ENCODE peak calls at places on chromosomes 3 and 15, in six cellular contexts. One of them, this sample, is unnamed.

GRCh38 chr3:111748132-111748531 is 110.9 kb upstream of the PHLDB2 start:
- DNase-seq in CD4-positive, CD25-positive, alpha-beta regulatory T cell: no peak
- DNase-seq in thyroid gland: no peak
- DNase-seq in HL-60: no peak
- DNase-seq in endodermal cell: no peak
- DNase-seq in psoas muscle: no peak
- DNase-seq in this sample: no peak

GRCh38 chr3:173745952-173746682 is 348.6 kb downstream of the NLGN1 start:
- DNase-seq in CD4-positive, CD25-positive, alpha-beta regulatory T cell: no peak
- DNase-seq in thyroid gland: no peak
- DNase-seq in HL-60: no peak
- DNase-seq in endodermal cell: no peak
- DNase-seq in psoas muscle: no peak
- DNase-seq in this sample: no peak

GRCh38 chr15:64623347-64624024 is 151.9 kb downstream of the RBPMS2 start:
- DNase-seq in CD4-positive, CD25-positive, alpha-beta regulatory T cell: no peak
- DNase-seq in thyroid gland: no peak
- DNase-seq in HL-60: no peak
- DNase-seq in endodermal cell: no peak
- DNase-seq in psoas muscle: no peak
- DNase-seq in this sample: no peak

GRCh38 chr3:184651945-184652344 is 59.9 kb downstream of the MAGEF1 start:
- DNase-seq in CD4-positive, CD25-positive, alpha-beta regulatory T cell: no peak
- DNase-seq in thyroid gland: no peak
- DNase-seq in HL-60: no peak
- DNase-seq in endodermal cell: no peak
- DNase-seq in psoas muscle: no peak
- DNase-seq in this sample: no peak

GRCh38 chr3:47162695-47163022 is 1.3 kb downstream of the SETD2 start:
- DNase-seq in CD4-positive, CD25-positive, alpha-beta regulatory T cell: no peak
- DNase-seq in thyroid gland: no peak
- DNase-seq in HL-60: no peak
- DNase-seq in endodermal cell: no peak
- DNase-seq in psoas muscle: no peak
- DNase-seq in this sample: no peak

GRCh38 chr3:37375184-37376120 is 201.1 kb upstream of the LRRFIP2 start:
- DNase-seq in CD4-positive, CD25-positive, alpha-beta regulatory T cell: no peak
- DNase-seq in thyroid gland: no peak
- DNase-seq in HL-60: no peak
- DNase-seq in endodermal cell: peak; percentile 77
- DNase-seq in psoas muscle: no peak
- DNase-seq in this sample: no peak

GRCh38 chr3:189563841-189564563 is 67.2 kb upstream of the TP63 start:
- DNase-seq in CD4-positive, CD25-positive, alpha-beta regulatory T cell: peak; percentile 6
- DNase-seq in thyroid gland: no peak
- DNase-seq in HL-60: no peak
- DNase-seq in endodermal cell: no peak
- DNase-seq in psoas muscle: no peak
- DNase-seq in this sample: no peak

GRCh38 chr3:161770532-161771386 is 274.2 kb downstream of the OTOL1 start:
- DNase-seq in CD4-positive, CD25-positive, alpha-beta regulatory T cell: no peak
- DNase-seq in thyroid gland: no peak
- DNase-seq in HL-60: no peak
- DNase-seq in endodermal cell: no peak
- DNase-seq in psoas muscle: no peak
- DNase-seq in this sample: no peak

GRCh38 chr3:30368978-30369377 is 237.4 kb upstream of the TGFBR2 start:
- DNase-seq in CD4-positive, CD25-positive, alpha-beta regulatory T cell: no peak
- DNase-seq in thyroid gland: no peak
- DNase-seq in HL-60: no peak
- DNase-seq in endodermal cell: no peak
- DNase-seq in psoas muscle: no peak
- DNase-seq in this sample: no peak

GRCh38 chr3:15726043-15726442 is 71.7 kb downstream of the ANKRD28 start:
- DNase-seq in CD4-positive, CD25-positive, alpha-beta regulatory T cell: peak; percentile 42
- DNase-seq in thyroid gland: no peak
- DNase-seq in HL-60: no peak
- DNase-seq in endodermal cell: no peak
- DNase-seq in psoas muscle: no peak
- DNase-seq in this sample: no peak

GRCh38 chr3:171375704-171376103 is 84.5 kb downstream of the TNIK start:
- DNase-seq in CD4-positive, CD25-positive, alpha-beta regulatory T cell: no peak
- DNase-seq in thyroid gland: no peak
- DNase-seq in HL-60: no peak
- DNase-seq in endodermal cell: no peak
- DNase-seq in psoas muscle: no peak
- DNase-seq in this sample: no peak
- H3K4me3 ChIP-seq in CD4-positive, CD25-positive, alpha-beta regulatory T cell: no peak overlapping the region
- H3K4me3 ChIP-seq in thyroid gland: no peak overlapping the region
- H3K4me3 ChIP-seq in HL-60: no peak overlapping the region
- H3K4me3 ChIP-seq in endodermal cell: no peak overlapping the region
- H3K4me3 ChIP-seq in psoas muscle: no peak overlapping the region
- H3K4me3 ChIP-seq in this sample: no peak overlapping the region

GRCh38 chr15:26967719-26968269 is 3.2 kb upstream of the GABRG3 start:
- DNase-seq in CD4-positive, CD25-positive, alpha-beta regulatory T cell: no peak
- DNase-seq in thyroid gland: no peak
- DNase-seq in HL-60: no peak
- DNase-seq in endodermal cell: peak; percentile 90
- DNase-seq in psoas muscle: no peak
- DNase-seq in this sample: no peak
- H3K4me3 ChIP-seq in CD4-positive, CD25-positive, alpha-beta regulatory T cell: no peak overlapping the region
- H3K4me3 ChIP-seq in thyroid gland: no peak overlapping the region
- H3K4me3 ChIP-seq in HL-60: no peak overlapping the region
- H3K4me3 ChIP-seq in endodermal cell: peak overlapping the region; percentile 79
- H3K4me3 ChIP-seq in psoas muscle: no peak overlapping the region
- H3K4me3 ChIP-seq in this sample: peak overlapping the region; percentile 23

DNA sequence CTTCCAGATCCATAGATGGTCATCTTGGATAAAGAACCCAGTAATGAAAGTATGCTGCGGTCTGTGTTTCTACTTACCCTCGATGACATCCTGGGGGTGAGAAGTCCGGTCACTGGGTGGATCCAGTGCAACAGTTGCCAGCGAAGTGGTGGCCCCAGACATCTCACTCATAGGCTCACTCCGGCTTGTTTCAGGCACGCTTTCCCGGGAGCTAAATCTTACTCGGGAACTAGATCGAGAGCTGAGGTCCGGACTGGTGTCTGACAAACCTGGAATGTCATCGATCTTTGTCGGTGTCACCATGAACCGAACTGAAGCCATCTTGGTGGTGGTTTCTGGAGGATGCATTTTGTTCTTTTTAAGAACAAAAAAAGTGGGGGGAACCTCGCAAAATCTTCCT is 1.2 kb downstream of the SLC12A6 start:
- DNase-seq in CD4-positive, CD25-positive, alpha-beta regulatory T cell: peak; percentile 45
- DNase-seq in thyroid gland: no peak
- DNase-seq in HL-60: no peak
- DNase-seq in endodermal cell: no peak
- DNase-seq in psoas muscle: no peak
- DNase-seq in this sample: no peak
- H3K4me3 ChIP-seq in CD4-positive, CD25-positive, alpha-beta regulatory T cell: peak overlapping the region; percentile 97
- H3K4me3 ChIP-seq in thyroid gland: no peak overlapping the region
- H3K4me3 ChIP-seq in HL-60: peak overlapping the region; percentile 25
- H3K4me3 ChIP-seq in endodermal cell: no peak overlapping the region
- H3K4me3 ChIP-seq in psoas muscle: peak overlapping the region; percentile 78
- H3K4me3 ChIP-seq in this sample: peak overlapping the region; percentile 86

DNA sequence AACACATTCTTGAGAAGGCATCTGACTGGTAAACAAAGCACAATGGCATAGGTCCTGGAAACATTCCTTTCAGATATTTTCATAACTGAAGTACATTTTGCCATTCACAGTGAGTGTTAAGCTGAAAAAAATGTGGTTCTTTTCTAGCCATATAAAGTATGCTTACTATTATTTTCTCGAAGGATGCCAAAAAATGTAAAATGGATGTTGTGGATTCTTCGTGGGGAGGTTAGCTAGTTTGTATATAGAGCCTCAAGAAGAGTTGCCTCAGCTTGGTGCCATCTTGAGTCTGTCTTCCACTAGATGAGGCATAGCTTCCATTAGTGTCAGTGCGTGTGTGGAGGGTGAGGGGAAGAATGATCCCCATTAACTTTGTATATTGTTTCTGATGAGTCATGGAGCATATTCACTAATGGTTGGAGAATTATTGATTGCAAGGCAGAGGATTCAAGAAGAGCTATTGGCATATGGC is 4.1 kb downstream of the MBNL1 start:
- DNase-seq in CD4-positive, CD25-positive, alpha-beta regulatory T cell: peak; percentile 45
- DNase-seq in thyroid gland: no peak
- DNase-seq in HL-60: no peak
- DNase-seq in endodermal cell: no peak
- DNase-seq in psoas muscle: no peak
- DNase-seq in this sample: no peak
- H3K4me3 ChIP-seq in CD4-positive, CD25-positive, alpha-beta regulatory T cell: peak overlapping the region; percentile 100
- H3K4me3 ChIP-seq in thyroid gland: no peak overlapping the region
- H3K4me3 ChIP-seq in HL-60: peak overlapping the region; percentile 17
- H3K4me3 ChIP-seq in endodermal cell: no peak overlapping the region
- H3K4me3 ChIP-seq in psoas muscle: peak overlapping the region; percentile 91
- H3K4me3 ChIP-seq in this sample: peak overlapping the region; percentile 90

GRCh38 chr3:121747976-121748375 is 1.6 kb downstream of the GOLGB1 start:
- DNase-seq in CD4-positive, CD25-positive, alpha-beta regulatory T cell: no peak
- DNase-seq in thyroid gland: no peak
- DNase-seq in HL-60: no peak
- DNase-seq in endodermal cell: no peak
- DNase-seq in psoas muscle: no peak
- DNase-seq in this sample: no peak
- H3K4me3 ChIP-seq in CD4-positive, CD25-positive, alpha-beta regulatory T cell: peak overlapping the region; percentile 91
- H3K4me3 ChIP-seq in thyroid gland: peak overlapping the region; percentile 60
- H3K4me3 ChIP-seq in HL-60: peak overlapping the region; percentile 87
- H3K4me3 ChIP-seq in endodermal cell: peak overlapping the region; percentile 86
- H3K4me3 ChIP-seq in psoas muscle: peak overlapping the region; percentile 97
- H3K4me3 ChIP-seq in this sample: peak overlapping the region; percentile 96

GRCh38 chr3:133488785-133489367 is 84.6 kb upstream of the CDV3 start:
- DNase-seq in CD4-positive, CD25-positive, alpha-beta regulatory T cell: peak; percentile 63
- DNase-seq in thyroid gland: peak; percentile 45
- DNase-seq in HL-60: no peak
- DNase-seq in endodermal cell: peak; percentile 65
- DNase-seq in psoas muscle: no peak
- DNase-seq in this sample: no peak
- H3K4me3 ChIP-seq in CD4-positive, CD25-positive, alpha-beta regulatory T cell: peak overlapping the region; percentile 79
- H3K4me3 ChIP-seq in thyroid gland: no peak overlapping the region
- H3K4me3 ChIP-seq in HL-60: no peak overlapping the region
- H3K4me3 ChIP-seq in endodermal cell: no peak overlapping the region
- H3K4me3 ChIP-seq in psoas muscle: no peak overlapping the region
- H3K4me3 ChIP-seq in this sample: no peak overlapping the region

GRCh38 chr3:5122030-5122740 is at the start of gene ARL8B:
- DNase-seq in CD4-positive, CD25-positive, alpha-beta regulatory T cell: peak; percentile 93
- DNase-seq in thyroid gland: peak; percentile 89
- DNase-seq in HL-60: peak; percentile 74
- DNase-seq in endodermal cell: peak; percentile 94
- DNase-seq in psoas muscle: peak; percentile 94
- DNase-seq in this sample: peak; percentile 91

GRCh38 chr3:5128861-5129260 is 6.8 kb downstream of the ARL8B start:
- DNase-seq in CD4-positive, CD25-positive, alpha-beta regulatory T cell: no peak
- DNase-seq in thyroid gland: no peak
- DNase-seq in HL-60: no peak
- DNase-seq in endodermal cell: no peak
- DNase-seq in psoas muscle: no peak
- DNase-seq in this sample: no peak

GRCh38 chr3:5123937-5124336 is 1.8 kb downstream of the ARL8B start:
- DNase-seq in CD4-positive, CD25-positive, alpha-beta regulatory T cell: no peak
- DNase-seq in thyroid gland: peak; percentile 11
- DNase-seq in HL-60: no peak
- DNase-seq in endodermal cell: no peak
- DNase-seq in psoas muscle: no peak
- DNase-seq in this sample: no peak

GRCh38 chr3:5122741-5123706 is 932 bp downstream of the ARL8B start:
- DNase-seq in CD4-positive, CD25-positive, alpha-beta regulatory T cell: peak; percentile 40
- DNase-seq in thyroid gland: peak; percentile 74
- DNase-seq in HL-60: no peak
- DNase-seq in endodermal cell: peak; percentile 85
- DNase-seq in psoas muscle: peak; percentile 28
- DNase-seq in this sample: peak; percentile 19

GRCh38 chr3:5126586-5126985 is 4.5 kb downstream of the ARL8B start:
- DNase-seq in CD4-positive, CD25-positive, alpha-beta regulatory T cell: no peak
- DNase-seq in thyroid gland: no peak
- DNase-seq in HL-60: peak; percentile 43
- DNase-seq in endodermal cell: no peak
- DNase-seq in psoas muscle: no peak
- DNase-seq in this sample: no peak
- H3K4me3 ChIP-seq in CD4-positive, CD25-positive, alpha-beta regulatory T cell: peak overlapping the region; percentile 26
- H3K4me3 ChIP-seq in thyroid gland: no peak overlapping the region
- H3K4me3 ChIP-seq in HL-60: no peak overlapping the region
- H3K4me3 ChIP-seq in endodermal cell: no peak overlapping the region
- H3K4me3 ChIP-seq in psoas muscle: no peak overlapping the region
- H3K4me3 ChIP-seq in this sample: no peak overlapping the region

GRCh38 chr3:45912435-45912834 is 26.1 kb downstream of the CCR9 start:
- DNase-seq in CD4-positive, CD25-positive, alpha-beta regulatory T cell: no peak
- DNase-seq in thyroid gland: no peak
- DNase-seq in HL-60: no peak
- DNase-seq in endodermal cell: no peak
- DNase-seq in psoas muscle: no peak
- DNase-seq in this sample: no peak
- H3K4me3 ChIP-seq in CD4-positive, CD25-positive, alpha-beta regulatory T cell: no peak overlapping the region
- H3K4me3 ChIP-seq in thyroid gland: no peak overlapping the region
- H3K4me3 ChIP-seq in HL-60: no peak overlapping the region
- H3K4me3 ChIP-seq in endodermal cell: no peak overlapping the region
- H3K4me3 ChIP-seq in psoas muscle: no peak overlapping the region
- H3K4me3 ChIP-seq in this sample: no peak overlapping the region

GRCh38 chr15:98794754-98795153 is 146.4 kb downstream of the IGF1R start:
- DNase-seq in CD4-positive, CD25-positive, alpha-beta regulatory T cell: no peak
- DNase-seq in thyroid gland: no peak
- DNase-seq in HL-60: no peak
- DNase-seq in endodermal cell: peak; percentile 66
- DNase-seq in psoas muscle: no peak
- DNase-seq in this sample: no peak

GRCh38 chr15:98790270-98790669 is 141.9 kb downstream of the IGF1R start:
- DNase-seq in CD4-positive, CD25-positive, alpha-beta regulatory T cell: no peak
- DNase-seq in thyroid gland: no peak
- DNase-seq in HL-60: no peak
- DNase-seq in endodermal cell: no peak
- DNase-seq in psoas muscle: no peak
- DNase-seq in this sample: no peak

GRCh38 chr15:98791046-98791701 is 142.8 kb downstream of the IGF1R start:
- DNase-seq in CD4-positive, CD25-positive, alpha-beta regulatory T cell: no peak
- DNase-seq in thyroid gland: no peak
- DNase-seq in HL-60: no peak
- DNase-seq in endodermal cell: no peak
- DNase-seq in psoas muscle: no peak
- DNase-seq in this sample: no peak

GRCh38 chr15:98794211-98794610 is 145.9 kb downstream of the IGF1R start:
- DNase-seq in CD4-positive, CD25-positive, alpha-beta regulatory T cell: no peak
- DNase-seq in thyroid gland: no peak
- DNase-seq in HL-60: no peak
- DNase-seq in endodermal cell: no peak
- DNase-seq in psoas muscle: no peak
- DNase-seq in this sample: no peak

GRCh38 chr15:98792117-98792516 is 143.8 kb downstream of the IGF1R start:
- DNase-seq in CD4-positive, CD25-positive, alpha-beta regulatory T cell: no peak
- DNase-seq in thyroid gland: no peak
- DNase-seq in HL-60: no peak
- DNase-seq in endodermal cell: no peak
- DNase-seq in psoas muscle: no peak
- DNase-seq in this sample: no peak
- H3K4me3 ChIP-seq in CD4-positive, CD25-positive, alpha-beta regulatory T cell: no peak overlapping the region
- H3K4me3 ChIP-seq in thyroid gland: no peak overlapping the region
- H3K4me3 ChIP-seq in HL-60: no peak overlapping the region
- H3K4me3 ChIP-seq in endodermal cell: no peak overlapping the region
- H3K4me3 ChIP-seq in psoas muscle: no peak overlapping the region
- H3K4me3 ChIP-seq in this sample: no peak overlapping the region

This sample was measured in left ventricle myocardium inferior.